ENCODE peak calls at places on chromosome 16, in four cellular contexts. C, D, N and G are unnamed samples.

GRCh38 chr16:53775821-53776431 is 72.0 kb downstream of the FTO start:
- DNase-seq in D (no peak), N (no peak), C (no peak), G (peak; percentile 62)

GRCh38 chr16:82631701-82632685 is 5.2 kb downstream of the CDH13 start:
- DNase-seq in C (no peak), N (peak; percentile 50), D (no peak), G (no peak)

GRCh38 chr16:51392651-51393187 is 241.6 kb upstream of the SALL1 start:
- DNase-seq in D (no peak), C (no peak), N (peak; percentile 32), G (peak; percentile 17)

GRCh38 chr16:86517652-86518258 is 7.4 kb downstream of the FOXF1 start:
- DNase-seq in C (no peak), D (no peak), N (peak; percentile 80), G (peak; percentile 64)

GRCh38 chr16:51939371-51940005 is 607.5 kb downstream of the TOX3 start:
- DNase-seq in C (no peak), D (no peak), N (no peak), G (no peak)

GRCh38 chr16:51763072-51763658 is 612.1 kb upstream of the SALL1 start:
- DNase-seq in C (no peak), N (peak; percentile 60), D (no peak), G (no peak)

GRCh38 chr16:70768205-70768580 is 32.8 kb downstream of the VAC14 start:
- DNase-seq in D (peak; percentile 13), C (no peak), N (no peak), G (no peak)

GRCh38 chr16:56866955-56867830 is 2.2 kb downstream of the SLC12A3 start:
- DNase-seq in N (no peak), D (no peak), C (no peak), G (peak; percentile 54)

GRCh38 chr16:69108069-69108904 is 2.8 kb downstream of the HAS3 start:
- DNase-seq in N (peak; percentile 67), C (peak; percentile 48), D (no peak), G (no peak)

GRCh38 chr16:1101133-1101532 is 5.1 kb upstream of the C1QTNF8 start:
- DNase-seq in N (no peak), D (no peak), C (no peak), G (no peak)

GRCh38 chr16:1102333-1102700 is 6.3 kb upstream of the C1QTNF8 start:
- DNase-seq in C (no peak), N (no peak), D (no peak), G (no peak)

GRCh38 chr16:1100084-1100800 is 4.2 kb upstream of the C1QTNF8 start:
- DNase-seq in C (no peak), N (no peak), D (no peak), G (peak; percentile 66)

GRCh38 chr16:1102921-1103648 is 7.0 kb upstream of the C1QTNF8 start:
- DNase-seq in N (peak; percentile 69), D (peak; percentile 92), C (peak; percentile 89), G (peak; percentile 52)

GRCh38 chr16:1101573-1102332 is 5.7 kb upstream of the C1QTNF8 start:
- DNase-seq in C (no peak), N (no peak), D (no peak), G (no peak)
- H3K27me3 ChIP-seq in C (peaks cover 20% of the 10 kb centered on the region), N (no peaks in the 10 kb centered on the region), D (peaks cover 10% of the 10 kb centered on the region), G (peaks cover 23% of the 10 kb centered on the region)

GRCh38 chr16:55543470-55543869 is 23.0 kb upstream of the CAPNS2 start:
- DNase-seq in C (no peak), N (no peak), D (no peak), G (no peak)

GRCh38 chr16:55542459-55543082 is 23.9 kb upstream of the CAPNS2 start:
- DNase-seq in N (no peak), D (no peak), C (no peak), G (no peak)

GRCh38 chr16:55540221-55540620 is 26.3 kb upstream of the CAPNS2 start:
- DNase-seq in D (no peak), C (no peak), N (no peak), G (no peak)

GRCh38 chr16:55539049-55539448 is 27.4 kb upstream of the CAPNS2 start:
- DNase-seq in C (no peak), D (no peak), N (no peak), G (no peak)

GRCh38 chr16:55539488-55539887 is 27.0 kb upstream of the CAPNS2 start:
- DNase-seq in N (no peak), D (no peak), C (no peak), G (no peak)
- TF ChIP-seq CTCF in N (no peak), D (no peak), C (no peak), G (no peak)

GRCh38 chr16:35753559-35754390 is 2294.4 kb downstream of the TP53TG3F start:
- DNase-seq in N (no peak), C (peak; percentile 65), D (peak; percentile 46), G (no peak)
- H3K9me3 ChIP-seq in N (peaks cover 76% of the 10 kb centered on the region), C (peaks cover 100% of the 10 kb centered on the region), D (no peaks in the 10 kb centered on the region), G (peaks cover 6% of the 10 kb centered on the region)

GRCh38 chr16:88430185-88430523 is 22.9 kb upstream of the ZFPM1 start:
- DNase-seq in N (no peak), D (no peak), C (no peak), G (no peak)
- H3K27me3 ChIP-seq in N (no peaks in the 10 kb centered on the region), D (peaks cover 7% of the 10 kb centered on the region), C (no peaks in the 10 kb centered on the region), G (peaks cover 17% of the 10 kb centered on the region)

DNA sequence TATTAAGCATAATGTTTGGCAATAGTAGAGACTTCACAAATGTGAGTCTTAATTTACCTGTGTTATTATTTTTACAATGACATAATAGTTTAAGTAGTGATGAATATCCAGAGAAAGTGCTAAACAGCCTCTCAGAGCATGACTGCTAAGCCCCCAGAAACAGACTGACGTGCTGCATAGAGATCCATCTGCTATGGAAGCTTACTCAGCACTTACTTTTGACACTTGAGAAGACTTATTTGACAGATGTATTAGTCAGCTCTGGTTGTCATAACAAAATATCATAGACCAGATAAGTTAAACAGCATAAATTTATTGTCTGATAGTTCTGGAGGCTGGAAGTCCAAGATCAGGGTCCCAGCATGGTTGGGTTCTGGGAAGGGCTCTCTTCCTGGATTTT is 334.9 kb upstream of the MON1B start:
- DNase-seq in D (no peak), N (no peak), C (no peak), G (no peak)
- TF ChIP-seq CTCF in D (no peak), N (no peak), C (no peak), G (no peak)